ENCODE peak calls at places on chromosomes 13 and 19, in five cellular contexts. Y is GM06990, D is heart left ventricle, I is coronary artery, K is OCI-LY7. X is an unnamed sample.

GRCh38 chr19:45177817-45178261 is at the start of gene TRAPPC6A:
- DNase-seq in D (no peak), Y (no peak), K (no peak), I (no peak), X (no peak)

GRCh38 chr13:99834246-99834645 is 137.3 kb downstream of the ZIC5 start:
- DNase-seq in I (no peak), K (no peak), Y (no peak), D (no peak), X (no peak)

GRCh38 chr13:27149702-27150101 is 21.9 kb downstream of the USP12 start:
- DNase-seq in D (no peak), Y (no peak), I (no peak), K (no peak), X (no peak)

GRCh38 chr13:21365574-21365973 is 93.5 kb downstream of the ZDHHC20 start:
- DNase-seq in I (no peak), Y (no peak), D (no peak), K (no peak), X (no peak)

GRCh38 chr13:58239774-58240268 is 608.3 kb downstream of the PCDH17 start:
- DNase-seq in D (peak), K (no peak), I (no peak), Y (no peak), X (no peak)

GRCh38 chr19:341386-342127 is 3.0 kb downstream of the MIER2 start:
- DNase-seq in D (no peak), I (no peak), Y (no peak), K (no peak), X (no peak)

GRCh38 chr13:58680115-58680514 is 1048.6 kb downstream of the PCDH17 start:
- DNase-seq in D (no peak), I (no peak), K (no peak), Y (no peak), X (no peak)

GRCh38 chr13:42720116-42720857 is 61.1 kb upstream of the FAM216B start:
- DNase-seq in D (no peak), I (no peak), K (no peak), Y (no peak), X (no peak)

GRCh38 chr19:6233827-6234511 is 45.8 kb downstream of the MLLT1 start:
- DNase-seq in I (no peak), K (no peak), Y (no peak), D (peak), X (no peak)

GRCh38 chr13:78160793-78161192 is 242.2 kb upstream of the EDNRB start:
- DNase-seq in I (no peak), Y (no peak), K (no peak), D (no peak), X (no peak)

GRCh38 chr19:14000691-14001365 is 5.3 kb downstream of the RFX1 start:
- DNase-seq in D (peak), Y (no peak), K (peak), I (no peak), X (no peak)

GRCh38 chr13:27450921-27451461 is 627 bp upstream of the MTIF3 start:
- DNase-seq in Y (no peak), K (peak), D (peak), I (no peak), X (no peak)

GRCh38 chr13:43042410-43042921 is 19.1 kb downstream of the DNAJC15 start:
- DNase-seq in I (no peak), D (no peak), Y (no peak), K (no peak), X (no peak)

GRCh38 chr19:44648536-44649370 is 5.0 kb downstream of the PVR start:
- DNase-seq in D (peak), I (no peak), K (no peak), Y (no peak), X (no peak)

GRCh38 chr19:56124578-56124977 is 3.5 kb upstream of the ZNF787 start:
- DNase-seq in I (no peak), D (no peak), K (no peak), Y (no peak), X (peak)

GRCh38 chr19:10004617-10005016 is 5.7 kb downstream of the COL5A3 start:
- DNase-seq in I (no peak), D (no peak), Y (no peak), K (no peak), X (no peak)

GRCh38 chr19:14337510-14337909 is 43.7 kb upstream of the ADGRE5 start:
- DNase-seq in Y (no peak), K (peak), D (no peak), I (no peak), X (peak)

GRCh38 chr13:102825921-102826706 is 19.7 kb upstream of the ERCC5 start:
- DNase-seq in D (no peak), I (no peak), K (no peak), Y (no peak), X (no peak)

GRCh38 chr19:3024870-3025515 is 4.1 kb downstream of the TLE2 start:
- DNase-seq in K (peak), Y (no peak), D (no peak), I (no peak), X (no peak)
- H3K4me3 ChIP-seq in K (peak), Y (no peak), D (no peak), I (no peak), X (no peak)

GRCh38 chr19:18551631-18552030 is 6.0 kb upstream of the KXD1 start:
- DNase-seq in Y (no peak), I (no peak), K (no peak), D (no peak), X (no peak)
- H3K4me3 ChIP-seq in Y (no peak), I (no peak), K (no peak), D (no peak), X (no peak)

GRCh38 chr19:16366433-16367268 is 42.0 kb downstream of the KLF2 start:
- DNase-seq in Y (peak), K (peak), D (no peak), I (no peak), X (peak)

GRCh38 chr19:16366056-16366432 is 41.4 kb downstream of the KLF2 start:
- DNase-seq in Y (no peak), D (no peak), K (no peak), I (no peak), X (no peak)

GRCh38 chr19:16365300-16365996 is 40.8 kb downstream of the KLF2 start:
- DNase-seq in Y (no peak), K (no peak), I (no peak), D (no peak), X (no peak)

GRCh38 chr19:16368385-16369305 is 44.0 kb downstream of the KLF2 start:
- DNase-seq in D (no peak), I (no peak), Y (no peak), K (no peak), X (peak)

GRCh38 chr19:16367269-16367683 is 42.6 kb downstream of the KLF2 start:
- DNase-seq in I (no peak), Y (peak), K (peak), D (no peak), X (peak)
- H3K4me3 ChIP-seq in I (no peak), Y (peak), K (peak), D (no peak), X (peak)

GRCh38 chr13:25899952-25900351 is 151.9 kb downstream of the SHISA2 start:
- DNase-seq in I (no peak), K (no peak), D (no peak), Y (no peak), X (no peak)
- H3K4me3 ChIP-seq in I (no peak), K (no peak), D (no peak), Y (no peak), X (no peak)

GRCh38 chr19:8302357-8302691 is 5.8 kb downstream of the CD320 start:
- DNase-seq in I (no peak), Y (no peak), K (no peak), D (peak), X (peak)
- H3K4me3 ChIP-seq in I (no peak), Y (no peak), K (no peak), D (no peak), X (no peak)

DNA sequence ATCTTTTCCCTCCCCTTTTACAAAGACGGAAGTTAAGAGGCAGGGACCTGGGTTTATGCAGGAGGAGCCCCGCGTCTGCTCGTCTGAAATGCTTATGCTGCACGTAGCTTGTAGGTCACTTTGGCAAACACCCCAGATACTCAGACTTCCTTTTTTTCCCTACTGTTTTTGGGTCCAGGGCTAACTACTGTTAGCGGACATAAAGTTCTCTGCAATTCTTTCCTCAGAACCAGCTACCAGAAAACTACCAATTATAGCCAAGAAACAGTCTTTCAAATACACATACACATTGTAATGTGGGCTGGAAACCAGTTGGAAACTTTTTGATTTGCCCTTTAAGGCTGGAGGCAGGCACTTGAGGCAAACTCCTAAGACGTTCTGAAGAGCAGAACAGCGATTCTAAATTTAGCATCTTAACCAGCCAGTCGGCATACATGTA is 50.7 kb downstream of the EFNB2 start:
- DNase-seq in I (no peak), Y (no peak), K (no peak), D (peak), X (no peak)
- H3K4me3 ChIP-seq in I (peak), Y (no peak), K (no peak), D (peak), X (no peak)

X was measured in CD4-positive, alpha-beta memory T cell.